ENCODE peak calls at places on chromosome 10, in four cellular contexts. T, E, D and B are unnamed samples.

GRCh38 chr10:29039659-29040309 is 249.1 kb upstream of the LYZL1 start:
- DNase-seq in T (no peak), E (no peak), D (no peak), B (no peak)

GRCh38 chr10:131961777-131962450 is 19.8 kb downstream of the BNIP3 start:
- DNase-seq in T (no peak), E (no peak), D (no peak), B (no peak)

GRCh38 chr10:76382381-76382851 is 951.0 kb downstream of the LRMDA start:
- DNase-seq in T (no peak), E (no peak), D (no peak), B (no peak)

GRCh38 chr10:36559990-36560389 is 565.4 kb upstream of the ANKRD30A start:
- DNase-seq in T (no peak), E (no peak), D (no peak), B (no peak)

GRCh38 chr10:130234171-130234965 is 98.2 kb downstream of the GLRX3 start:
- DNase-seq in T (no peak), E (no peak), D (no peak), B (no peak)

GRCh38 chr10:105726149-105726548 is 1085.1 kb downstream of the SORCS3 start:
- DNase-seq in T (no peak), E (no peak), D (no peak), B (no peak)

GRCh38 chr10:42939685-42940366 is 137.0 kb upstream of the RET start:
- DNase-seq in T (no peak), E (no peak), D (no peak), B (no peak)

GRCh38 chr10:129786216-129786615 is 177.9 kb downstream of the EBF3 start:
- DNase-seq in T (no peak), E (no peak), D (no peak), B (no peak)

GRCh38 chr10:51789118-51789517 is 89.7 kb upstream of the CSTF2T start:
- DNase-seq in T (no peak), E (no peak), D (no peak), B (no peak)

GRCh38 chr10:75403144-75404022 is 1.8 kb upstream of the ZNF503 start:
- DNase-seq in T (peak; percentile 29), E (no peak), D (peak; percentile 78), B (no peak)

GRCh38 chr10:64486149-64486548 is 964.9 kb downstream of the REEP3 start:
- DNase-seq in T (no peak), E (no peak), D (no peak), B (no peak)

GRCh38 chr10:123559066-123559822 is 106.9 kb upstream of the GPR26 start:
- DNase-seq in T (peak; percentile 54), E (peak; percentile 63), D (peak; percentile 79), B (peak; percentile 56)

GRCh38 chr10:119538632-119539358 is 3.7 kb downstream of the RGS10 start:
- DNase-seq in T (no peak), E (peak; percentile 30), D (no peak), B (peak; percentile 24)

GRCh38 chr10:19930936-19931859 is 115.0 kb downstream of the PLXDC2 start:
- DNase-seq in T (no peak), E (no peak), D (peak; percentile 24), B (no peak)

GRCh38 chr10:35640474-35640873 is 1.6 kb downstream of the FZD8 start:
- DNase-seq in T (peak; percentile 50), E (no peak), D (peak; percentile 83), B (no peak)

GRCh38 chr10:114879541-114880158 is 58.1 kb downstream of the FHIP2A start:
- DNase-seq in T (peak; percentile 23), E (peak; percentile 4), D (peak; percentile 75), B (peak; percentile 11)

GRCh38 chr10:97520978-97521761 is 22.4 kb downstream of the UBTD1 start:
- DNase-seq in T (no peak), E (no peak), D (peak; percentile 77), B (no peak)

GRCh38 chr10:73625004-73625883 is 16.0 kb downstream of the MYOZ1 start:
- DNase-seq in T (no peak), E (peak; percentile 5), D (peak; percentile 85), B (no peak)

GRCh38 chr10:17737021-17737965 is 14.7 kb upstream of the TMEM236 start:
- DNase-seq in T (peak; percentile 29), E (no peak), D (peak; percentile 71), B (no peak)

GRCh38 chr10:124142960-124143359 is 49.6 kb upstream of the CHST15 start:
- DNase-seq in T (no peak), E (no peak), D (no peak), B (no peak)

GRCh38 chr10:98255146-98255877 is 12.7 kb downstream of the LOXL4 start:
- DNase-seq in T (no peak), E (no peak), D (no peak), B (no peak)

GRCh38 chr10:21912583-21912982 is 90.9 kb downstream of the DNAJC1 start:
- DNase-seq in T (no peak), E (no peak), D (peak; percentile 27), B (no peak)

GRCh38 chr10:11116817-11117216 is 99.1 kb downstream of the CELF2 start:
- DNase-seq in T (no peak), E (no peak), D (no peak), B (no peak)

DNA sequence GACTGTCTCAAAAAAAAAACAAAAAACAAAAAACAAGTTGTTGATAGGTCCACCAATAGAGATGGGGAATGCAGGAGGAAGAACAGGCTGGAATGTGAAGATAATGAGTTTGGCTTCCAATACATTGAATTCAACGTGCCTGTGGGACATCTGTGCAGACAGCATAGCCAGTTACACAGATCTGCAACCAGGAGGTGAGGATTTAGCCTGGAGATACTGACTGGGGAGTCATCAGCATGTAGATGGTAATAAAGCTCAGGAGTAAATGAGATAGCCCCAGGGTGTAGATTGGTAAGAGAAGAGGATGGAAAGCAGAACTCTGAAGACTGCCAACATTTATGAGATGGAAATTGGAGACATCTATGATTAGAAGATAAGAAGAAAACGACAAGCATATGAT is 4.8 kb upstream of the TRIM8 start:
- DNase-seq in T (no peak), E (no peak), D (no peak), B (no peak)
- H3K27ac ChIP-seq in T (no peak overlapping the region), E (no peak overlapping the region), D (no peak overlapping the region), B (no peak overlapping the region)

DNA sequence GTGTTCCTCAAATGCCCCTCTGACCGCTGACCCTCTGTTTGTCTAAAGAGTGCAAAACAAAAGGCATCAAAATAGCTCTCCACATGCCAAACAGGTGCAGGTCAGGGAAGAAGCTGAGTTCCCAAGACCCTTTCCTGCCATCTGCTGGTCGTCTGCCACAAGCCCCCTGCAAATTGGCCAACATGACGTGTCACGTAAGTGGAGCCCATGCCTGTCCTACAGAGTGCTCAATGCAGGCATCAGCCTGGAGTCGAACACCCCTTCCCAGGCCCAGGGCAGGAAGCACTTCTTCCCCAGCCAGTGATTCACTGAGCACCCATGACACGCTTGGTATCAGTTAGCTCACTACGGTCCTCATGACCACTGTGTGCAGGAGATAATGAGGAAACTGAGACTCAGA is 14.1 kb downstream of the TMEM72 start:
- DNase-seq in T (no peak), E (no peak), D (peak; percentile 89), B (peak; percentile 10)
- TF ChIP-seq CTCF in T (peak; percentile 31), E (no peak), D (peak; percentile 91), B (no peak)

DNA sequence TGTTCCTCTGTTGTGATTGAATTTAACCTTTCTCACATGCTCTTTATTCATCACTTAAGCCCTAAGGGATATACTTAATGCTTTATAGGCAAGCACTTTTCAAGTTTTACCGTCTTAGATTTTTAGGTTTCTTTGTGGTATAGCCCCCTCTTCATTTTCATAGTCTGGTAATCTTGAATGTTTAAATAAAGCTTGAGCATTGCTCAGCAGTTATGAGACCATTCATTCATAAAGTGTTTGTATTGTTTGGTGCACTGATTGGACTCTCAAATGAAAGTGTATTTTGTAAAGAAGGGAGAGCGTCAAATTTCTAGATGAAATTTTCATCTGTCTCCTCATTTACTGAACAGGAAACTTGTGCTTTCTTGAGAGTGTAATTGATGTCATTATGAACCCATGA is 25.2 kb downstream of the TASOR2 start:
- DNase-seq in T (no peak), E (no peak), D (no peak), B (no peak)
- H3K27ac ChIP-seq in T (no peak overlapping the region), E (no peak overlapping the region), D (no peak overlapping the region), B (no peak overlapping the region)

DNA sequence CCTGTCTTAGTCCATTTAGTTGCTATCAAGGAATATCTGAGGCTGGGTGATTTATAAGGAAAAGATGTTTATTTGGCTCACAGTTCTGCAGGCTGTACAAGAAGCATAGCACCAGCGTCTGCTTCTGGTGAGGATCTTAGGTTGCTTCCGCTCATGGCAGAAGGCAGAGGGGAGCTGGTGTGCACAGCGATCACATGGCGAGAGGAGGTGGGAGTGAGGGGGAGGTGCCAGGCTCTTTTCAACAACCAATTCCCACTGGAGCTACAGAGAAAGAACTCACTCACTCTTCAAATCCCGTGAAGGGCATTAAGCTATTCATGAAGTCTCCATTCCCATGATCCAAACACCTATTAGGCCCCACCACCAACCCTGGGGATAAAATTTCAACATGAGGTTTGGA is 371.6 kb downstream of the SH2D4B start:
- DNase-seq in T (no peak), E (no peak), D (no peak), B (no peak)
- TF ChIP-seq CTCF in T (no peak), E (no peak), D (no peak), B (no peak)

DNA sequence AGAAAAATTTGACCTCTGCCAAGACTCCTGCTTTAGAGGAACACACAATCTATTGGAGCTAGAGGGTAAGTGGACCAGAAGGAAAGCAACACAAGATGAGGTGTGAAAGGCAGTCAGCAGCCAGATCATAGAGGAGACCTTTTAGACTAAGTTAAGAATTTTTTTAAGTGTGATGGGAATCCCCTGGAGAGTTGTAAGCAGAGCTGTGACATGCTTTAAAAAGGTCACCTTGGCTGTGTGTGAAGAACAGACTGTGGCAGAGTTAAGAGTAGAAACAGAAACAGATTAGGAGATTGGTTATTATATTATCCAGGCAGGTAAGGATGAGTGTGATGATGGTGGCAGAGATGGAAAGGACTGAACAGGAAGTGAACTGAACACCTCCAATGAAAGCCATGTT is 23.5 kb downstream of the CPEB3 start:
- DNase-seq in T (no peak), E (no peak), D (no peak), B (no peak)
- H3K27ac ChIP-seq in T (no peak overlapping the region), E (no peak overlapping the region), D (no peak overlapping the region), B (no peak overlapping the region)

GRCh38 chr10:30432631-30433285 is 1.2 kb upstream of the MAP3K8 start:
- DNase-seq in T (peak; percentile 32), E (no peak), D (peak; percentile 34), B (no peak)
- TF ChIP-seq CTCF in T (no peak), E (no peak), D (no peak), B (no peak)

DNA sequence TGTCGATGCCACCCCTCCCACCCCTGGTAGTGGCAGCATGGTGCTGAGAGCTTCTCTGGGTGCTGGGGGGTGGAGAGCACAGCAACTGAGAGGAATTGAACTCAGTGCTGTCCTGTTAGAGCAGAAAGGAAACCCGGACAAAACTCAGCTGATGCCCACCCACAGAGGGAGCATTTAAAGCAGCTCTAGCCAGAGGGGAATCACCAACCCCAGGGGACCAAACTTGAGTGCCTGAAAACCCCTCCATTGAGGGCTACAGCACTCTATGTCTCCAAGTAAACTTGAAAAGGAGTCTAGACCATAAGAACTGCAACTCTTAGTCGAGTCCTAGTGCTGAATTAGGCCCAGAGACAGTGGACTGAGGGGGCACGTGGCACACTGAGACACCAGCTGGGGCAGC is 16.8 kb upstream of the FOXI2 start:
- DNase-seq in T (no peak), E (no peak), D (no peak), B (no peak)
- H3K27ac ChIP-seq in T (no peak overlapping the region), E (no peak overlapping the region), D (no peak overlapping the region), B (no peak overlapping the region)